ENCODE peak calls at places on chromosomes 12 and 14, in four cellular contexts. Y is PC-9, H is GM23338, D is uterus. J is an unnamed sample. For H3K4me1, the result is how much of the 10 kb centered on the place peaks cover.

GRCh38 chr12:109680521-109681030 is 33.0 kb upstream of the FAM222A start:
- DNase-seq in Y (no peak), H (no peak), D (no peak), J (no peak)

GRCh38 chr14:65937804-65938316 is 525.3 kb downstream of the FUT8 start:
- DNase-seq in H (no peak), Y (no peak), D (no peak), J (no peak)

GRCh38 chr12:107642240-107642639 is 43.4 kb upstream of the PWP1 start:
- DNase-seq in Y (no peak), H (no peak), D (no peak), J (no peak)

GRCh38 chr12:74890237-74890599 is 319.4 kb downstream of the KCNC2 start:
- DNase-seq in H (peak), D (no peak), Y (peak), J (no peak)

GRCh38 chr14:103871596-103872480 is 24.5 kb upstream of the PPP1R13B start:
- DNase-seq in Y (peak), H (peak), D (no peak), J (peak)

GRCh38 chr14:104863923-104864266 is 1.2 kb upstream of the CEP170B start:
- DNase-seq in D (no peak), Y (no peak), H (no peak), J (no peak)

GRCh38 chr12:9123741-9124140 is 8.0 kb upstream of the A2M start:
- DNase-seq in Y (no peak), D (no peak), H (no peak), J (no peak)

GRCh38 chr12:51293693-51294092 is 23.5 kb upstream of the SMAGP start:
- DNase-seq in Y (no peak), D (no peak), H (no peak), J (no peak)

GRCh38 chr14:85124896-85125295 is 405.0 kb upstream of the FLRT2 start:
- DNase-seq in D (no peak), H (no peak), Y (no peak), J (no peak)

GRCh38 chr12:97177482-97177881 is 270.4 kb downstream of the NEDD1 start:
- DNase-seq in Y (no peak), H (no peak), D (no peak), J (no peak)

GRCh38 chr14:103556976-103557758 is 5.3 kb downstream of the BAG5 start:
- DNase-seq in H (no peak), Y (no peak), D (no peak), J (no peak)

GRCh38 chr14:104855532-104856090 is 9.5 kb upstream of the CEP170B start:
- DNase-seq in Y (no peak), H (no peak), D (no peak), J (no peak)

GRCh38 chr14:103528158-103528511 is 861 bp upstream of the TRMT61A start:
- DNase-seq in H (no peak), Y (peak), D (no peak), J (no peak)

GRCh38 chr12:30646821-30647220 is 48.8 kb downstream of the IPO8 start:
- DNase-seq in D (no peak), H (no peak), Y (no peak), J (no peak)

GRCh38 chr12:5318874-5319273 is 113.0 kb upstream of the NTF3 start:
- DNase-seq in H (no peak), D (no peak), Y (no peak), J (no peak)

DNA sequence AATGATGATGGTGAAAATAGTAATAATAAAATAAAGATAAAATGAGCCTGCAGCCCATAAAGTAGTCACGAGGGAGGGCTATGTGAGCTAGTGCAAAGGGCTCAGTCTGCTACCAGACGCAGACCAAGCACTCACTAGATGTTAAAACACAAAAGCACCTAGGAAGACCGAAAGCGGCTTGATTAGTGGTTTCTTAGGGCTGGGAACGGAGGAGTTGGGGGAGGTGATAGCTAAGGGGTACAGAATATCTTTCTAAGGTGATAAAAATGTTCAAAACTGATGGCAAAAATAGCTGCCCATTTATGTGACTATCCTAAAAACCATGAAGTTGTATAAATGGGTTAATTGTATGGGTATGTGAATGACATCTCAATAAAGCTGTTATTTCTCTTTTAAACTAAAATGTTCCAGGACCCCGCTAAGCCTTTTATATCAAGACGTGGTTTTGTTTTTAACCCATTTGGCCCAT is 39.6 kb downstream of the ACTN1 start:
- DNase-seq in D (no peak), Y (no peak), H (no peak), J (no peak)
- H3K4me1 ChIP-seq in D (under half), Y (half or more), H (half or more), J (under half)

DNA sequence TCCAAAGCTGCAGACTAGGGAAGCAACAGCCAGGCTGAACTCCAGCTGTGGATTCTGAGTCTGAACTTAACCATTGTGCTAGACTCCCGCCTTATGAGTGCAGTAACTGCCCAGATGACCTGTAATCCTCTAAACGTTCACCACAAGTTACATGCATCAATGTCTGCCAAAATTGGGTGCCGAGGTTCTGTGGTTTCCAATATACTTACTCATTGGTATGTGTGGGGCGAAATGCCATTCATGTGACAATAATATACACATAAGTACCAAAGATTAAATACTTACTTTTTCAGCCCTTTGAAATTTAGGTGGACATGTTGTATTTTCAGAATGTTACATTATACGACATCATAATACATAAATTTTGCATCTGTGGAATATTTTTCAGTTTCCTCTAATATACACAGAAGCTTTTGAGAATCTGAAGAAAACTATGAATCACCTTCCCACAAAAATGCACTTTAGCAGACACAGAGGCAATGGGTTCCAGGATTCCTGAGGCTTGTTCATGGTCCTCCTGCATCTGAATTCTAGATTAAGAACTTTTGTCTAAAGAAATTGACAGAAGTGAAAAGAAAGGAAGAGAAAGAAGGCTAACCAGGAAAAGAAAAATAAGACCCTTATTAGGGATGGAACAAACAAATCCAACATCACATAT is 31.7 kb downstream of the GRIP1 start:
- DNase-seq in D (no peak), Y (peak), H (no peak), J (no peak)
- H3K27ac ChIP-seq in D (no peak), Y (peak), H (no peak), J (no peak)

GRCh38 chr14:100398044-100398443 is 74.9 kb downstream of the SLC25A47 start:
- DNase-seq in D (no peak), Y (no peak), H (no peak), J (no peak)
- H3K4me1 ChIP-seq in D (under half), Y (under half), H (half or more), J (under half)

GRCh38 chr12:20097561-20097960 is 270.8 kb upstream of the PDE3A start:
- DNase-seq in H (no peak), D (no peak), Y (no peak), J (no peak)
- H3K27ac ChIP-seq in H (no peak), D (peak), Y (no peak), J (no peak)

GRCh38 chr12:121981456-121981855 is 40.2 kb upstream of the BCL7A start:
- DNase-seq in D (no peak), Y (no peak), H (no peak), J (no peak)

GRCh38 chr12:121980892-121981272 is 40.8 kb upstream of the BCL7A start:
- DNase-seq in H (no peak), D (no peak), Y (no peak), J (no peak)

GRCh38 chr12:121982950-121983349 is 38.7 kb upstream of the BCL7A start:
- DNase-seq in D (no peak), Y (no peak), H (no peak), J (no peak)

GRCh38 chr12:121986494-121987245 is 35.0 kb upstream of the BCL7A start:
- DNase-seq in D (no peak), H (no peak), Y (no peak), J (no peak)

GRCh38 chr12:121983546-121984205 is 38.0 kb upstream of the BCL7A start:
- DNase-seq in D (no peak), Y (no peak), H (no peak), J (no peak)
- H3K4me1 ChIP-seq in D (under half), Y (under half), H (under half), J (under half)

DNA sequence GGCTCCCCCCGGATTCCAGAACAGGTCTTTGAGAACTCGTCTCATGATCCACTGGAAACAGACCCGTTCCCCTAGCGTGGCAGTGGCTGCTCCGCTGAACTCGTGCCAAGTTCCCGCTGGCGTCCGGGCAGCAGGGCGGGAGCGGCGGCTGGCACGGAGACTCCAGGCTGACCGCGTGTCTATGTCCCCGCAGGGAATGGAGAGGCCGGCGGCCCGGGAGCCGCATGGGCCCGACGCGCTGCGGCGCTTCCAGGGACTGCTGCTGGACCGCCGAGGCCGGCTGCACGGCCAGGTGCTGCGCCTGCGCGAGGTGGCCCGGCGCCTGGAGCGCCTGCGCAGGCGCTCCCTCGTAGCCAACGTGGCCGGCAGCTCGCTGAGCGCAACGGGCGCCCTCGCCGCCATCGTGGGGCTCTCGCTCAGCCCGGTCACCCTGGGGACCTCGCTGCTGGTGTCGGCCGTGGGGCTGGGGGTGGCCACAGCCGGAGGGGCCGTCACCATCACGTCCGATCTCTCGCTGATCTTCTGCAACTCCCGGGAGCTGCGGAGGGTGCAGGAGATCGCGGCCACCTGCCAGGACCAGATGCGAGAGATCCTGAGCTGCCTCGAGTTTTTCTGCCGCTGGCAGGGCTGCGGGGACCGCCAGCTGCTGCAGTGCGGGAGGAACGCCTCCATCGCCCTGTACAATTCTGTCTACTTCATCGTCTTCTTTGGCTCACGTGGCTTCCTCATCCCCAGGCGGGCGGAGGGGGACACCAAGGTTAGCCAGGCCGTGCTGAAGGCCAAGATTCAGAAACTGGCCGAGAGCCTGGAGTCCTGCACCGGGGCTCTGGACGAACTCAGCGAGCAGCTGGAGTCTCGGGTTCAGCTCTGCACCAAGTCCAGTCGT is 1.5 kb downstream of the APOLD1 start:
- DNase-seq in H (peak), Y (peak), D (peak), J (peak)
- H3K27ac ChIP-seq in H (no peak), Y (peak), D (peak), J (no peak)

DNA sequence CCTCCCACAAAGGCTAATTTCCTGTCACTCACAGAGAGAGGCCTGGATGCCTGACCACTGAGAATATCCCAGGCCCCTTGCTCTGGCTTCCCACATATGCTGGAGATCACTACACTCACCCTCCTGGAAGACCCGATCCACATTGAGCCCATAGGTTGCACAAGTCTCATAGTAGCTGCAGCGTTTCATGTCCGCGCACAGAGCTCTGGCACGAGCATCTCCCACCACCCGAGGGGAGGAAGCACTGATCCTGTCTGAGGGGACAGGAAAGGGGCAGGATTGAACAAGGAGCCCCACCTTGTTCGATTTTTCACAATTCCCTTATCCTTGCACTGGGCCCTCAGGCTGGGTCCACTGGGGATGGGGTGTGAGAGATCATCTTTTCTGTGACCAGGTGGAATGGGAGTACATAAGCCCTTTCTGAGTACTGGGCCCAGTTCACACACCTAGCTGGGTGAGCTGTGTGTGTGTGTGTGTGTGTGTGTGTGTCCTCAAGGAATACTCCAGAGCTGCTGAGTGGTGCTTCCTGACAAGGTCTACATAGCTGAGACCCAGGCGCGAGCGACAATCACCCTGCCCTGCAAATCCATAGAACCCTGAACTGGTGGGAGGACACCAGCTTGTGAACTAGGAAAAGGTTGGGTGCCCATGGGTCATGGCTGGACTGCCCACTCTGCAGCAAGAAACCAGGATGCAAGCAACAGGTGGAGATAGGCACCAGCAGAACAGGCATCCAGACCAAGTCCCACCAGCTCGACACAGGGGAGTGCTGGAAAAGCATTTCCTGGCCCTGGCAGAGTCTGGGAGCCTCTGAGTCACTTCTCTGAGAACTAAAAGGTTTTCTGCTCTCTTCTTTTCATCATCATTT is 5.6 kb downstream of the AGAP2 start:
- DNase-seq in H (no peak), D (no peak), Y (no peak), J (no peak)
- H3K4me1 ChIP-seq in H (under half), D (under half), Y (under half), J (under half)

DNA sequence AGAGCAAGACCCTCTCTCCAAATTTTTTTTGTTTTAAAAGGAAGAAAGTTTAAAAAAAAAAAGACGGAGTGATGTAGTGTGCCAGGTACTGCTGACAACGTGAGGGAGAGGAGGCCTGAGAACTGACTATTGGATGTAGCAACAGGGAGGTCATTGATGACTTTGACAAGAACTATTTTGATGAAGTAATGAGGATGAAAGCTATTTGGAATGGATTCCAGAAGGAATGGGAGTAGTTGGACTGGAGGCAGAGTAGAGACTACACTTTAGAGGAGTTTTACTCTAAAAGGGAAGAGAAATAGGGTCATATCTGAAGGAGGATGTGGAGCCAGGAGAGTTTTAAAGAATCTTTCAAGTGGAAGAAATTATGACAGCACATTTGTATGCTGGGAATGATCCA is 27.8 kb upstream of the SLC38A2 start:
- DNase-seq in Y (no peak), D (no peak), H (no peak), J (no peak)
- H3K27ac ChIP-seq in Y (no peak), D (peak), H (no peak), J (no peak)